ENCODE peak calls at places on chromosomes 13 and 19, in four cellular contexts. One of them, this sample, is unnamed.

GRCh38 chr19:4061178-4061682 is 5.5 kb downstream of the ZBTB7A start:
- DNase-seq in suprapubic skin: peak; percentile 95
- DNase-seq in tibial nerve: peak; percentile 83
- DNase-seq in ovary: peak; percentile 65
- DNase-seq in this sample: peak; percentile 93

GRCh38 chr13:38262211-38262610 is 87.4 kb upstream of the UFM1 start:
- DNase-seq in suprapubic skin: no peak
- DNase-seq in tibial nerve: no peak
- DNase-seq in ovary: no peak
- DNase-seq in this sample: no peak

GRCh38 chr13:33050161-33050560 is 33.9 kb downstream of the KL start:
- DNase-seq in suprapubic skin: no peak
- DNase-seq in tibial nerve: no peak
- DNase-seq in ovary: no peak
- DNase-seq in this sample: no peak

GRCh38 chr13:108777421-108778420 is 148.3 kb downstream of the MYO16 start:
- DNase-seq in suprapubic skin: no peak
- DNase-seq in tibial nerve: no peak
- DNase-seq in ovary: no peak
- DNase-seq in this sample: no peak

GRCh38 chr19:46451352-46451751 is 20.0 kb downstream of the PNMA8A start:
- DNase-seq in suprapubic skin: no peak
- DNase-seq in tibial nerve: no peak
- DNase-seq in ovary: no peak
- DNase-seq in this sample: no peak

GRCh38 chr13:27182844-27183497 is 11.4 kb upstream of the USP12 start:
- DNase-seq in suprapubic skin: no peak
- DNase-seq in tibial nerve: no peak
- DNase-seq in ovary: no peak
- DNase-seq in this sample: peak; percentile 43

GRCh38 chr19:3710265-3710812 is 2.2 kb downstream of the TJP3 start:
- DNase-seq in suprapubic skin: peak; percentile 85
- DNase-seq in tibial nerve: peak; percentile 47
- DNase-seq in ovary: no peak
- DNase-seq in this sample: peak; percentile 99

GRCh38 chr13:30364876-30365275 is 57.4 kb upstream of the UBE2L5 start:
- DNase-seq in suprapubic skin: no peak
- DNase-seq in tibial nerve: no peak
- DNase-seq in ovary: no peak
- DNase-seq in this sample: no peak

GRCh38 chr13:50678464-50679162 is 164.9 kb downstream of the DLEU7 start:
- DNase-seq in suprapubic skin: no peak
- DNase-seq in tibial nerve: no peak
- DNase-seq in ovary: no peak
- DNase-seq in this sample: no peak

GRCh38 chr13:106355866-106356265 is 179.6 kb downstream of the EFNB2 start:
- DNase-seq in suprapubic skin: no peak
- DNase-seq in tibial nerve: no peak
- DNase-seq in ovary: no peak
- DNase-seq in this sample: no peak

GRCh38 chr13:94198666-94199065 is 280.8 kb downstream of the DCT start:
- DNase-seq in suprapubic skin: no peak
- DNase-seq in tibial nerve: no peak
- DNase-seq in ovary: no peak
- DNase-seq in this sample: no peak
- TF ChIP-seq EP300 in suprapubic skin: no peak
- TF ChIP-seq EP300 in tibial nerve: no peak
- TF ChIP-seq EP300 in ovary: no peak
- TF ChIP-seq EP300 in this sample: no peak

GRCh38 chr19:51258761-51259160 is 7.9 kb downstream of the SIGLECL1 start:
- DNase-seq in suprapubic skin: no peak
- DNase-seq in tibial nerve: no peak
- DNase-seq in ovary: no peak
- DNase-seq in this sample: no peak
- H3K4me3 ChIP-seq in suprapubic skin: no peak overlapping the region
- H3K4me3 ChIP-seq in tibial nerve: no peak overlapping the region
- H3K4me3 ChIP-seq in ovary: no peak overlapping the region
- H3K4me3 ChIP-seq in this sample: no peak overlapping the region

GRCh38 chr19:45090034-45090433 is 2.9 kb upstream of the PPP1R37 start:
- DNase-seq in suprapubic skin: no peak
- DNase-seq in tibial nerve: no peak
- DNase-seq in ovary: no peak
- DNase-seq in this sample: no peak
- TF ChIP-seq CTCF in suprapubic skin: no peak
- TF ChIP-seq CTCF in tibial nerve: no peak
- TF ChIP-seq CTCF in ovary: no peak
- TF ChIP-seq CTCF in this sample: no peak

GRCh38 chr19:48354332-48354992 is 9.3 kb downstream of the TMEM143 start:
- DNase-seq in suprapubic skin: no peak
- DNase-seq in tibial nerve: no peak
- DNase-seq in ovary: no peak
- DNase-seq in this sample: no peak
- TF ChIP-seq EP300 in suprapubic skin: no peak
- TF ChIP-seq EP300 in tibial nerve: no peak
- TF ChIP-seq EP300 in ovary: no peak
- TF ChIP-seq EP300 in this sample: no peak

DNA sequence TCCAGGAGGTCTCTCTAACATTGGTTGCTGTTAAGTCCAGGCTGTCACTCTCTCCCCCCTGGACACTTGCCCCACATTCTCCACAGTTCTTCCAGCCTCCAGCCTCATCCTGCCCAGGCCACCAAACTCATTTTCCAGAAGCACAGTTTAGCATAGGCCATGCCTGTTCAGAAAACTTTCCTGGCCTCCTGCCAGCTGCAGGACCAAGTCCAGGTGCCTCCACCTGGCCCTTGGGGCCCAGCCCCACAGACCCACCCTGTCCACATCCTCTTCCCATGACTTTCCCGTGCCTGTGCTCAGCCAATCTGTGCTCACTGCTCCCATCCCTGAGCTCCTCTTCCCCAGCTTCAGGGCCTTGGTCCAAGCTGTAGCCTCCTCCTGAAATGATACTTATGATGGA is 905.0 kb downstream of the UQCRFS1 start:
- DNase-seq in suprapubic skin: no peak
- DNase-seq in tibial nerve: no peak
- DNase-seq in ovary: no peak
- DNase-seq in this sample: no peak
- H3K4me3 ChIP-seq in suprapubic skin: no peak overlapping the region
- H3K4me3 ChIP-seq in tibial nerve: no peak overlapping the region
- H3K4me3 ChIP-seq in ovary: no peak overlapping the region
- H3K4me3 ChIP-seq in this sample: no peak overlapping the region

GRCh38 chr13:75331792-75332349 is 150.1 kb downstream of the TBC1D4 start:
- DNase-seq in suprapubic skin: no peak
- DNase-seq in tibial nerve: no peak
- DNase-seq in ovary: no peak
- DNase-seq in this sample: no peak
- TF ChIP-seq CTCF in suprapubic skin: no peak
- TF ChIP-seq CTCF in tibial nerve: no peak
- TF ChIP-seq CTCF in ovary: no peak
- TF ChIP-seq CTCF in this sample: no peak

This sample was measured in stomach.